ENCODE peak calls at places on chromosomes 7 and 10, in four cellular contexts. One of them, this sample, is unnamed.
A peak's percentile ranks its signal among the peaks of the same experiment; 100 is the strongest.

GRCh38 chr7:128203047-128203491 is 38.0 kb upstream of the LEP start:
- DNase-seq in choroid plexus epithelial cell: no peak
- DNase-seq in HFF-Myc: no peak
- DNase-seq in type B pancreatic cell: peak; percentile 60
- DNase-seq in this sample: no peak

GRCh38 chr10:64518456-64518855 is 997.3 kb downstream of the REEP3 start:
- DNase-seq in HFF-Myc: no peak
- DNase-seq in choroid plexus epithelial cell: no peak
- DNase-seq in type B pancreatic cell: no peak
- DNase-seq in this sample: no peak

GRCh38 chr7:31957090-31957720 is 113.0 kb downstream of the PDE1C start:
- DNase-seq in choroid plexus epithelial cell: peak; percentile 11
- DNase-seq in HFF-Myc: no peak
- DNase-seq in type B pancreatic cell: no peak
- DNase-seq in this sample: no peak

GRCh38 chr10:123621492-123621891 is 44.7 kb upstream of the GPR26 start:
- DNase-seq in HFF-Myc: no peak
- DNase-seq in choroid plexus epithelial cell: no peak
- DNase-seq in type B pancreatic cell: no peak
- DNase-seq in this sample: no peak

GRCh38 chr7:84477786-84478405 is 283.3 kb upstream of the SEMA3A start:
- DNase-seq in choroid plexus epithelial cell: no peak
- DNase-seq in type B pancreatic cell: no peak
- DNase-seq in HFF-Myc: no peak
- DNase-seq in this sample: no peak

GRCh38 chr7:103343758-103344452 is 662 bp downstream of the DNAJC2 start:
- DNase-seq in HFF-Myc: no peak
- DNase-seq in type B pancreatic cell: no peak
- DNase-seq in choroid plexus epithelial cell: peak; percentile 43
- DNase-seq in this sample: peak; percentile 24

GRCh38 chr10:48476279-48476982 is 128.4 kb downstream of the ARHGAP22 start:
- DNase-seq in choroid plexus epithelial cell: no peak
- DNase-seq in type B pancreatic cell: no peak
- DNase-seq in HFF-Myc: no peak
- DNase-seq in this sample: no peak

GRCh38 chr7:102872460-102872859 is 40.3 kb upstream of the LRRC17 start:
- DNase-seq in type B pancreatic cell: no peak
- DNase-seq in HFF-Myc: peak; percentile 64
- DNase-seq in choroid plexus epithelial cell: peak; percentile 95
- DNase-seq in this sample: no peak

GRCh38 chr7:149820622-149821190 is 17.5 kb upstream of the ZNF862 start:
- DNase-seq in choroid plexus epithelial cell: no peak
- DNase-seq in HFF-Myc: no peak
- DNase-seq in type B pancreatic cell: no peak
- DNase-seq in this sample: no peak

GRCh38 chr10:5070648-5071410 is 23.4 kb upstream of the AKR1C3 start:
- DNase-seq in type B pancreatic cell: no peak
- DNase-seq in HFF-Myc: no peak
- DNase-seq in choroid plexus epithelial cell: peak; percentile 70
- DNase-seq in this sample: no peak

GRCh38 chr7:74115326-74115725 is 31.7 kb downstream of the LIMK1 start:
- DNase-seq in type B pancreatic cell: no peak
- DNase-seq in choroid plexus epithelial cell: no peak
- DNase-seq in HFF-Myc: no peak
- DNase-seq in this sample: no peak

GRCh38 chr10:27319752-27320561 is 79.4 kb upstream of the ACBD5 start:
- DNase-seq in choroid plexus epithelial cell: peak; percentile 43
- DNase-seq in HFF-Myc: no peak
- DNase-seq in type B pancreatic cell: no peak
- DNase-seq in this sample: peak; percentile 52

GRCh38 chr10:34723746-34724145 is 91.3 kb downstream of the PARD3 start:
- DNase-seq in type B pancreatic cell: no peak
- DNase-seq in HFF-Myc: no peak
- DNase-seq in choroid plexus epithelial cell: peak; percentile 92
- DNase-seq in this sample: peak; percentile 38

GRCh38 chr10:72353028-72353962 is 1.4 kb downstream of the DNAJB12 start:
- DNase-seq in choroid plexus epithelial cell: peak; percentile 63
- DNase-seq in HFF-Myc: no peak
- DNase-seq in type B pancreatic cell: no peak
- DNase-seq in this sample: no peak

GRCh38 chr7:36904802-36905201 is 180.5 kb upstream of the AOAH start:
- DNase-seq in HFF-Myc: no peak
- DNase-seq in choroid plexus epithelial cell: no peak
- DNase-seq in type B pancreatic cell: no peak
- DNase-seq in this sample: no peak

GRCh38 chr10:110610308-110610774 is 33.8 kb upstream of the RBM20 start:
- DNase-seq in type B pancreatic cell: no peak
- DNase-seq in HFF-Myc: no peak
- DNase-seq in choroid plexus epithelial cell: peak; percentile 75
- DNase-seq in this sample: peak; percentile 62

GRCh38 chr10:69662901-69663300 is 32.9 kb downstream of the FAM241B start:
- DNase-seq in choroid plexus epithelial cell: no peak
- DNase-seq in type B pancreatic cell: no peak
- DNase-seq in HFF-Myc: no peak
- DNase-seq in this sample: no peak

GRCh38 chr7:147485660-147486210 is 1104.8 kb upstream of the C7orf33 start:
- DNase-seq in type B pancreatic cell: no peak
- DNase-seq in HFF-Myc: no peak
- DNase-seq in choroid plexus epithelial cell: no peak
- DNase-seq in this sample: no peak

GRCh38 chr7:90843467-90843866 is 247.3 kb downstream of the CDK14 start:
- DNase-seq in HFF-Myc: no peak
- DNase-seq in type B pancreatic cell: no peak
- DNase-seq in choroid plexus epithelial cell: no peak
- DNase-seq in this sample: no peak

GRCh38 chr10:100621360-100622205 is 85.8 kb downstream of the HIF1AN start:
- DNase-seq in HFF-Myc: no peak
- DNase-seq in type B pancreatic cell: no peak
- DNase-seq in choroid plexus epithelial cell: peak; percentile 12
- DNase-seq in this sample: peak; percentile 47

GRCh38 chr10:665579-666091 is 23.8 kb downstream of the DIP2C start:
- DNase-seq in HFF-Myc: no peak
- DNase-seq in choroid plexus epithelial cell: no peak
- DNase-seq in type B pancreatic cell: peak; percentile 36
- DNase-seq in this sample: no peak

GRCh38 chr10:8296090-8296741 is 241.7 kb downstream of the GATA3 start:
- DNase-seq in HFF-Myc: no peak
- DNase-seq in choroid plexus epithelial cell: no peak
- DNase-seq in type B pancreatic cell: no peak
- DNase-seq in this sample: no peak

GRCh38 chr10:48249763-48250351 is 24.6 kb downstream of the FRMPD2 start:
- DNase-seq in choroid plexus epithelial cell: no peak
- DNase-seq in type B pancreatic cell: peak; percentile 49
- DNase-seq in HFF-Myc: no peak
- DNase-seq in this sample: no peak

GRCh38 chr10:35821339-35821911 is 179.3 kb upstream of the FZD8 start:
- DNase-seq in HFF-Myc: no peak
- DNase-seq in type B pancreatic cell: no peak
- DNase-seq in choroid plexus epithelial cell: peak; percentile 65
- DNase-seq in this sample: peak; percentile 8

GRCh38 chr10:38027992-38028391 is 17.5 kb downstream of the ZNF33A start:
- DNase-seq in choroid plexus epithelial cell: no peak
- DNase-seq in HFF-Myc: peak; percentile 2
- DNase-seq in type B pancreatic cell: no peak
- DNase-seq in this sample: no peak

GRCh38 chr7:69190738-69191137 is 407.5 kb upstream of the AUTS2 start:
- DNase-seq in HFF-Myc: no peak
- DNase-seq in choroid plexus epithelial cell: no peak
- DNase-seq in type B pancreatic cell: no peak
- DNase-seq in this sample: no peak

GRCh38 chr7:148334959-148335577 is 255.5 kb upstream of the C7orf33 start:
- DNase-seq in HFF-Myc: no peak
- DNase-seq in choroid plexus epithelial cell: peak; percentile 50
- DNase-seq in type B pancreatic cell: no peak
- DNase-seq in this sample: no peak

GRCh38 chr10:79231908-79232307 is 115.4 kb upstream of the PPIF start:
- DNase-seq in type B pancreatic cell: no peak
- DNase-seq in HFF-Myc: no peak
- DNase-seq in choroid plexus epithelial cell: no peak
- DNase-seq in this sample: no peak

GRCh38 chr7:139589474-139589873 is 66.0 kb downstream of the CLEC2L start:
- DNase-seq in type B pancreatic cell: no peak
- DNase-seq in HFF-Myc: no peak
- DNase-seq in choroid plexus epithelial cell: no peak
- DNase-seq in this sample: no peak

GRCh38 chr10:70777063-70777875 is 7.9 kb downstream of the TBATA start:
- DNase-seq in HFF-Myc: no peak
- DNase-seq in type B pancreatic cell: no peak
- DNase-seq in choroid plexus epithelial cell: no peak
- DNase-seq in this sample: no peak

GRCh38 chr7:24882989-24883631 is 96.9 kb downstream of the OSBPL3 start:
- DNase-seq in choroid plexus epithelial cell: peak; percentile 92
- DNase-seq in HFF-Myc: peak; percentile 46
- DNase-seq in type B pancreatic cell: no peak
- DNase-seq in this sample: no peak

GRCh38 chr7:24880886-24881285 is 99.1 kb downstream of the OSBPL3 start:
- DNase-seq in type B pancreatic cell: no peak
- DNase-seq in choroid plexus epithelial cell: no peak
- DNase-seq in HFF-Myc: no peak
- DNase-seq in this sample: no peak

GRCh38 chr7:24879281-24879680 is 100.7 kb downstream of the OSBPL3 start:
- DNase-seq in choroid plexus epithelial cell: no peak
- DNase-seq in type B pancreatic cell: no peak
- DNase-seq in HFF-Myc: no peak
- DNase-seq in this sample: no peak

GRCh38 chr7:24883632-24884013 is 96.4 kb downstream of the OSBPL3 start:
- DNase-seq in HFF-Myc: no peak
- DNase-seq in type B pancreatic cell: no peak
- DNase-seq in choroid plexus epithelial cell: peak; percentile 58
- DNase-seq in this sample: no peak

GRCh38 chr7:24881622-24882021 is 98.4 kb downstream of the OSBPL3 start:
- DNase-seq in HFF-Myc: no peak
- DNase-seq in type B pancreatic cell: no peak
- DNase-seq in choroid plexus epithelial cell: no peak
- DNase-seq in this sample: no peak
- TF ChIP-seq CTCF in HFF-Myc: peak; percentile 42
- TF ChIP-seq CTCF in type B pancreatic cell: peak; percentile 22
- TF ChIP-seq CTCF in choroid plexus epithelial cell: peak; percentile 36
- TF ChIP-seq CTCF in this sample: no peak

DNA sequence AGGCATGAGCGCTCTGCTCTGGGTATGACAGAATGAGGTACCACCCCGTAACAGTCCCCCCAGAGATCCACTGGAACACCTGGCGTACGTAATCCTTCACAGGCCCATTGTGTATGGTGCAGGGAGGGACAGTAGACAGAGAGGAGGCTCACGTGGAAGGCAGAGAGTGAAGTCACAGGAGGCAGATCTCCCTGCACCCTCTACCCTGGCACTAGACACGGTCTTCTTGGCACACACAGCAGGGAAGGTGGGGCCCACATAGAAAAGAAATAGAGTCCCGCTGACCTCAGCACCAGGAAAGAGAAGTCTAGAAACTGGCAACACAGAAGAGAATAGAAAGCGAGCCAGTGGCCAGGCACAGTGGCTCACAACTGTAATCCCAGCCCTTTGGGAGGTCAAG is 51.9 kb downstream of the SLC29A4 start:
- DNase-seq in HFF-Myc: no peak
- DNase-seq in type B pancreatic cell: no peak
- DNase-seq in choroid plexus epithelial cell: no peak
- DNase-seq in this sample: no peak
- TF ChIP-seq CTCF in HFF-Myc: no peak
- TF ChIP-seq CTCF in type B pancreatic cell: no peak
- TF ChIP-seq CTCF in choroid plexus epithelial cell: no peak
- TF ChIP-seq CTCF in this sample: no peak

GRCh38 chr10:74752371-74752990 is 73.9 kb upstream of the KAT6B start:
- DNase-seq in type B pancreatic cell: no peak
- DNase-seq in choroid plexus epithelial cell: no peak
- DNase-seq in HFF-Myc: no peak
- DNase-seq in this sample: no peak

GRCh38 chr10:74750848-74751274 is 75.5 kb upstream of the KAT6B start:
- DNase-seq in choroid plexus epithelial cell: no peak
- DNase-seq in HFF-Myc: no peak
- DNase-seq in type B pancreatic cell: peak; percentile 27
- DNase-seq in this sample: peak; percentile 35

GRCh38 chr10:74754397-74754796 is 72.0 kb upstream of the KAT6B start:
- DNase-seq in HFF-Myc: peak; percentile 61
- DNase-seq in type B pancreatic cell: no peak
- DNase-seq in choroid plexus epithelial cell: no peak
- DNase-seq in this sample: no peak

GRCh38 chr10:74755273-74755672 is 71.1 kb upstream of the KAT6B start:
- DNase-seq in choroid plexus epithelial cell: no peak
- DNase-seq in HFF-Myc: no peak
- DNase-seq in type B pancreatic cell: no peak
- DNase-seq in this sample: no peak

DNA sequence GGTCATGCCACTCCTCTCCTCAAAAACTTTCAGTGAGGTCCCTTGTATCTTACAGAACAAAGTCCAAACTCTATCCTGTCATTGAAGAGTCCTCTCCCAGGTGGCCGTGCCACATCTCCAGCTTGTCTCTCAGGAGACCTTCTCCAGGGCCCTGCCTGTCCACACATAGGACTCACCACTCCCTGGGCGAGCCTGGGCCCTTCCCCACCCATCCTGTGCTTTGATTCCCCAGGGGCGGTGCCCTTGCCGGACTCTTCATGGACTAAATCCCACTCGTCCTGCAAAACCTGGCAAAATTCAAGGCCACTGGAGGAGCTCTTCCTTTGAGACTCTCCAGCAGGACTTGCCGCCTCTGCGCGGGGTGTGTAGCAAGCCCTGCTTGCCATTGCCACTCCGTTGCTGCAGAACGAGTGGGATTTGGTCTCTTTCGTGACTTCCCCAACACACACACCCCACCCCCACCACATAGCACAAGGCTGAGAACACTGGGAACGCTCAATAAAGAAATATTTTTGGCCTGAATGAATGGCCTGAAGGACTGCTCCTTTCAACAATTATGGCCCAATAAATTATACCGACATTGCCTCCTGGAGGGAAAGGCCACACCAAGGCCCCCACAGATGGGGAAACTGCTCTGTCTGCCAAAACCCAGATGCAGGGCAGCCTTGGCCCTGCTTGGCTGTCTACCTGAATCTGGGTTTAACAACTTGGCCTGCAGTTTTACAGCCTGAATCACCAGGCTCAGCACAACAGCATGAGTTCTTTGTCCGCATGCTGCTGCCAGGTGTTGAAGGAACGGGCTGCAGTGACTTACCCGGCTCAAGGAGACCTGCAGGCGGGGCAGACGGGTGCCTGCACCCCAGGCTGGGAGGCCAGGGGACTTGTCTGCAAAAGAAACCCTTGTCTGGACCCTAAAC is 72.8 kb upstream of the KAT6B start:
- DNase-seq in choroid plexus epithelial cell: no peak
- DNase-seq in HFF-Myc: peak; percentile 98
- DNase-seq in type B pancreatic cell: no peak
- DNase-seq in this sample: no peak
- TF ChIP-seq CTCF in choroid plexus epithelial cell: no peak
- TF ChIP-seq CTCF in HFF-Myc: no peak
- TF ChIP-seq CTCF in type B pancreatic cell: no peak
- TF ChIP-seq CTCF in this sample: no peak

DNA sequence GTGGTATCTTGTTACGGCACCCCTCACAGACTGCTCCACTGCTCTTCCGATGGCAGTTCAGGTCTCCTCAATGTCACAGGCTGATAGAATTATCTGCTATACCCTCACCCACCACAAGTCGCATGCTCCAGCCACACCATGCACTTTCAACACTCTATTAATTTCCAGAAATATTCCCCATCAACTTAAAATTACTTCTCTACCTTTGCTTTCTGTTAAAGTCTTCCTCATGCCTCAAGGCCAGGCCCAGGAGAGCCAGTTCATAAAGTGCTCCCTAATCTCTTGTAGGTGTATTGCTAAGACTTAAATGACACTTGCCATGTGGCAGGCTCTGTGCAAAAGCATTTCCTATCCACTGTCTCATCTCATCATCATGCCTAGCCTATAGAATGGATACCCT is 105.9 kb upstream of the ARID5B start:
- DNase-seq in HFF-Myc: no peak
- DNase-seq in choroid plexus epithelial cell: no peak
- DNase-seq in type B pancreatic cell: no peak
- DNase-seq in this sample: no peak
- TF ChIP-seq CTCF in HFF-Myc: no peak
- TF ChIP-seq CTCF in choroid plexus epithelial cell: peak; percentile 20
- TF ChIP-seq CTCF in type B pancreatic cell: peak; percentile 52
- TF ChIP-seq CTCF in this sample: no peak